ENCODE peak calls at places on chromosomes 16 and 17, in four cellular contexts. R, A, U and T are unnamed samples.

GRCh38 chr17:72749119-72749572 is 343.3 kb downstream of the SLC39A11 start:
- DNase-seq in R (no peak), A (no peak), U (no peak), T (no peak)

GRCh38 chr17:49486012-49486641 is 9.0 kb upstream of the NGFR start:
- DNase-seq in R (no peak), A (no peak), U (no peak), T (no peak)

GRCh38 chr16:5030251-5030870 is 3.4 kb downstream of the NAGPA start:
- DNase-seq in R (no peak), A (no peak), U (no peak), T (no peak)

GRCh38 chr17:80254396-80255241 is 6.0 kb upstream of the RNF213 start:
- DNase-seq in R (peak; percentile 66), A (peak; percentile 76), U (no peak), T (peak; percentile 76)

GRCh38 chr16:31475949-31476304 is 4.0 kb downstream of the TGFB1I1 start:
- DNase-seq in R (no peak), A (no peak), U (no peak), T (no peak)

GRCh38 chr17:57086069-57086930 is 1.3 kb downstream of the AKAP1 start:
- DNase-seq in R (no peak), A (no peak), U (peak; percentile 2), T (no peak)

GRCh38 chr16:81697321-81697885 is 81.7 kb upstream of the PLCG2 start:
- DNase-seq in R (peak; percentile 14), A (no peak), U (peak; percentile 12), T (no peak)

GRCh38 chr17:19307521-19307920 is 55.0 kb downstream of the B9D1 start:
- DNase-seq in R (no peak), A (no peak), U (no peak), T (no peak)

GRCh38 chr16:82993415-82993814 is 366.6 kb downstream of the CDH13 start:
- DNase-seq in R (no peak), A (no peak), U (no peak), T (no peak)

GRCh38 chr16:70772493-70772892 is 28.5 kb downstream of the VAC14 start:
- DNase-seq in R (no peak), A (no peak), U (no peak), T (no peak)

GRCh38 chr17:45144199-45145034 is 3.9 kb upstream of the HEXIM1 start:
- DNase-seq in R (no peak), A (no peak), U (no peak), T (no peak)

GRCh38 chr17:8807070-8807550 is 7.9 kb upstream of the MFSD6L start:
- DNase-seq in R (no peak), A (no peak), U (no peak), T (no peak)

GRCh38 chr17:83154311-83155127 is 75.1 kb downstream of the METRNL start:
- DNase-seq in R (no peak), A (no peak), U (no peak), T (no peak)

GRCh38 chr16:58829096-58829495 is 95.0 kb upstream of the GOT2 start:
- DNase-seq in R (no peak), A (no peak), U (no peak), T (no peak)

GRCh38 chr16:1984347-1985225 is 593 bp downstream of the GFER start:
- DNase-seq in R (no peak), A (no peak), U (no peak), T (no peak)

GRCh38 chr16:82358161-82358560 is 188.1 kb upstream of the MPHOSPH6 start:
- DNase-seq in R (no peak), A (no peak), U (no peak), T (no peak)

GRCh38 chr16:19223235-19223847 is 55.3 kb downstream of the SYT17 start:
- DNase-seq in R (no peak), A (no peak), U (no peak), T (no peak)

GRCh38 chr17:82085031-82085861 is 12.8 kb downstream of the FASN start:
- DNase-seq in R (no peak), A (no peak), U (no peak), T (no peak)

GRCh38 chr16:9364721-9365693 is 273.6 kb downstream of the HAPSTR1 start:
- DNase-seq in R (no peak), A (no peak), U (no peak), T (no peak)

GRCh38 chr17:56913000-56913866 is 616 bp downstream of the TRIM25 start:
- DNase-seq in R (no peak), A (no peak), U (no peak), T (no peak)

GRCh38 chr17:74730491-74731346 is 6.3 kb upstream of the RAB37 start:
- DNase-seq in R (no peak), A (no peak), U (no peak), T (no peak)

GRCh38 chr17:77657821-77658220 is 300.7 kb upstream of the TNRC6C start:
- DNase-seq in R (no peak), A (no peak), U (no peak), T (no peak)

GRCh38 chr16:49556252-49557069 is 182.9 kb downstream of the C16orf78 start:
- DNase-seq in R (no peak), A (no peak), U (no peak), T (peak; percentile 16)

GRCh38 chr16:58126451-58126968 is 2.7 kb downstream of the CFAP20 start:
- DNase-seq in R (no peak), A (no peak), U (no peak), T (no peak)